ENCODE peak calls at places on chromosomes 4 and X, in eight cellular contexts. U is upper lobe of left lung, I is occipital lobe, Z is fibroblast of mammary gland, O is putamen, M is NCI-H345, A is heart right ventricle, H is AG08396. R is an unnamed sample.

GRCh38 chr4:19842471-19842870 is 409.2 kb upstream of the SLIT2 start:
- DNase-seq in U (no peak), I (no peak), Z (no peak), O (no peak), M (no peak), A (no peak), H (no peak), R (no peak)

GRCh38 chr4:132557660-132558059 is 591.4 kb upstream of the PCDH10 start:
- DNase-seq in U (no peak), I (no peak), Z (no peak), O (no peak), M (no peak), A (no peak), H (no peak), R (no peak)

GRCh38 chr4:181578911-181579310 is 664.3 kb upstream of the TENM3 start:
- DNase-seq in U (no peak), I (no peak), Z (no peak), O (no peak), M (no peak), A (no peak), H (no peak), R (no peak)

GRCh38 chrX:10483191-10483808 is 137.1 kb downstream of the MID1 start:
- DNase-seq in U (no peak), I (no peak), Z (no peak), O (no peak), M (no peak), A (peak; percentile 61), H (no peak), R (no peak)

GRCh38 chr4:169993531-169993930 is 32.7 kb downstream of the MFAP3L start:
- DNase-seq in U (no peak), I (peak; percentile 31), Z (no peak), O (peak; percentile 88), M (no peak), A (no peak), H (no peak), R (peak; percentile 26)

GRCh38 chr4:186081202-186081807 is 12.3 kb downstream of the TLR3 start:
- DNase-seq in U (no peak), I (no peak), Z (no peak), O (no peak), M (no peak), A (no peak), H (no peak), R (no peak)

GRCh38 chr4:113673450-113673849 is 88.1 kb downstream of the CAMK2D start:
- DNase-seq in U (no peak), I (no peak), Z (peak; percentile 44), O (no peak), M (peak; percentile 4), A (no peak), H (no peak), R (peak; percentile 67)

GRCh38 chr4:174516345-174516744 is 5.9 kb downstream of the HPGD start:
- DNase-seq in U (no peak), I (no peak), Z (no peak), O (no peak), M (no peak), A (no peak), H (no peak), R (no peak)

GRCh38 chr4:180150818-180151217 is 2092.4 kb upstream of the TENM3 start:
- DNase-seq in U (no peak), I (no peak), Z (no peak), O (no peak), M (no peak), A (no peak), H (no peak), R (no peak)

GRCh38 chr4:171017596-171017995 is 795.6 kb upstream of the GALNTL6 start:
- DNase-seq in U (no peak), I (no peak), Z (peak; percentile 11), O (no peak), M (peak; percentile 42), A (no peak), H (no peak), R (no peak)

GRCh38 chr4:137083571-137083970 is 448.7 kb downstream of the PCDH18 start:
- DNase-seq in U (no peak), I (no peak), Z (peak; percentile 21), O (no peak), M (no peak), A (no peak), H (no peak), R (no peak)

GRCh38 chr4:83247415-83248357 is 36.9 kb downstream of the COQ2 start:
- DNase-seq in U (peak; percentile 52), I (no peak), Z (no peak), O (no peak), M (no peak), A (no peak), H (no peak), R (no peak)

GRCh38 chrX:153456161-153456560 is 10.3 kb upstream of the TREX2 start:
- DNase-seq in U (no peak), I (peak; percentile 30), Z (no peak), O (no peak), M (no peak), A (peak; percentile 36), H (no peak), R (no peak)

GRCh38 chrX:49209434-49210251 is 9.7 kb upstream of the SYP start:
- DNase-seq in U (no peak), I (peak; percentile 24), Z (peak; percentile 26), O (peak; percentile 72), M (no peak), A (no peak), H (no peak), R (no peak)

GRCh38 chrX:133474559-133474958 is 59.3 kb upstream of the GPC4 start:
- DNase-seq in U (no peak), I (no peak), Z (no peak), O (no peak), M (no peak), A (no peak), H (no peak), R (no peak)

GRCh38 chr4:108454227-108454626 is 166.1 kb upstream of the RPL34 start:
- DNase-seq in U (no peak), I (no peak), Z (no peak), O (no peak), M (no peak), A (no peak), H (no peak), R (no peak)

GRCh38 chr4:16264798-16265197 is 38.5 kb upstream of the TAPT1 start:
- DNase-seq in U (no peak), I (no peak), Z (peak; percentile 65), O (peak; percentile 38), M (peak; percentile 16), A (no peak), H (peak; percentile 46), R (peak; percentile 50)

GRCh38 chr4:169100656-169101055 is 90.6 kb upstream of the CBR4 start:
- DNase-seq in U (no peak), I (no peak), Z (no peak), O (no peak), M (no peak), A (no peak), H (no peak), R (no peak)

GRCh38 chr4:107997001-107997788 is 7.5 kb downstream of the HADH start:
- DNase-seq in U (no peak), I (no peak), Z (peak; percentile 65), O (no peak), M (no peak), A (peak; percentile 73), H (peak; percentile 62), R (peak; percentile 86)

GRCh38 chrX:68646421-68646820 is 1.0 kb upstream of the STARD8 start:
- DNase-seq in U (no peak), I (no peak), Z (no peak), O (no peak), M (no peak), A (peak; percentile 27), H (no peak), R (no peak)

GRCh38 chr4:153090670-153091385 is 113.4 kb upstream of the TRIM2 start:
- DNase-seq in U (no peak), I (no peak), Z (no peak), O (no peak), M (no peak), A (no peak), H (no peak), R (no peak)

GRCh38 chrX:40303256-40304077 is 205.7 kb upstream of the BCOR start:
- DNase-seq in U (no peak), I (no peak), Z (no peak), O (no peak), M (no peak), A (no peak), H (no peak), R (no peak)

GRCh38 chr4:183424109-183424751 is 20.2 kb upstream of the CDKN2AIP start:
- DNase-seq in U (no peak), I (no peak), Z (no peak), O (no peak), M (no peak), A (no peak), H (no peak), R (no peak)

GRCh38 chr4:123398803-123399637 is 2.4 kb downstream of the SPRY1 start:
- DNase-seq in U (peak; percentile 85), I (no peak), Z (peak; percentile 75), O (peak; percentile 39), M (peak; percentile 31), A (peak; percentile 54), H (peak; percentile 35), R (peak; percentile 65)

GRCh38 chr4:73066928-73067327 is 2.6 kb downstream of the COX18 start:
- DNase-seq in U (no peak), I (no peak), Z (no peak), O (no peak), M (no peak), A (no peak), H (no peak), R (no peak)

GRCh38 chr4:107578321-107578720 is 141.7 kb downstream of the PAPSS1 start:
- DNase-seq in U (no peak), I (no peak), Z (no peak), O (no peak), M (no peak), A (no peak), H (no peak), R (no peak)

GRCh38 chr4:84698962-84699671 is 116.2 kb downstream of the CDS1 start:
- DNase-seq in U (no peak), I (no peak), Z (no peak), O (no peak), M (no peak), A (no peak), H (no peak), R (no peak)